ENCODE peak calls at places on chromosome 1, in five cellular contexts. P is A549, I is heart right ventricle, S is transverse colon, H is astrocyte of the spinal cord. L is an unnamed sample.

GRCh38 chr1:10755977-10756521 is 40.4 kb downstream of the CASZ1 start:
- DNase-seq in P (no peak), H (no peak), I (peak; percentile 74), S (peak; percentile 90), L (no peak)

GRCh38 chr1:36359911-36360310 is 25.8 kb downstream of the STK40 start:
- DNase-seq in S (no peak), I (no peak), P (no peak), H (no peak), L (no peak)

GRCh38 chr1:93723101-93723500 is 41.5 kb upstream of the BCAR3 start:
- DNase-seq in P (no peak), H (no peak), I (peak; percentile 52), S (no peak), L (no peak)

GRCh38 chr1:93411000-93411399 is 36.9 kb upstream of the FNBP1L start:
- DNase-seq in P (no peak), S (no peak), H (no peak), I (no peak), L (no peak)

GRCh38 chr1:10687782-10688408 is 108.6 kb downstream of the CASZ1 start:
- DNase-seq in H (no peak), P (no peak), I (no peak), S (no peak), L (no peak)

GRCh38 chr1:110255388-110255787 is 45.3 kb downstream of the KCNC4 start:
- DNase-seq in S (no peak), H (no peak), P (no peak), I (no peak), L (no peak)

GRCh38 chr1:97412155-97412554 is 508.7 kb downstream of the DPYD start:
- DNase-seq in H (no peak), P (no peak), I (no peak), S (no peak), L (no peak)

GRCh38 chr1:230682882-230683610 is 30.9 kb downstream of the AGT start:
- DNase-seq in I (no peak), S (no peak), P (no peak), H (peak; percentile 29), L (no peak)

GRCh38 chr1:91501527-91501859 is 842 bp downstream of the CDC7 start:
- DNase-seq in S (no peak), I (no peak), H (peak; percentile 64), P (peak; percentile 28), L (peak; percentile 3)

GRCh38 chr1:200880212-200880611 is 7.4 kb downstream of the GPR25 start:
- DNase-seq in I (no peak), P (no peak), H (no peak), S (no peak), L (no peak)

GRCh38 chr1:6515771-6516170 is 24.3 kb upstream of the PLEKHG5 start:
- DNase-seq in H (no peak), I (no peak), S (no peak), P (no peak), L (no peak)

GRCh38 chr1:37994886-37995566 is 5.2 kb upstream of the SF3A3 start:
- DNase-seq in H (no peak), I (no peak), P (no peak), S (no peak), L (no peak)

GRCh38 chr1:37997256-37998088 is 7.7 kb upstream of the SF3A3 start:
- DNase-seq in P (no peak), I (no peak), H (no peak), S (no peak), L (no peak)

GRCh38 chr1:37998089-37998808 is 7.1 kb downstream of the FHL3 start:
- DNase-seq in P (no peak), I (no peak), S (no peak), H (no peak), L (no peak)

GRCh38 chr1:37998913-37999433 is 6.3 kb downstream of the FHL3 start:
- DNase-seq in S (no peak), I (no peak), P (no peak), H (no peak), L (no peak)

GRCh38 chr1:37995773-37996379 is 6.1 kb upstream of the SF3A3 start:
- DNase-seq in H (peak; percentile 95), S (peak; percentile 74), P (no peak), I (peak; percentile 76), L (no peak)
- H3K4me3 ChIP-seq in H (peak overlapping the region; percentile 12), S (peak overlapping the region; percentile 39), P (no peak overlapping the region), I (peak overlapping the region; percentile 45), L (peak overlapping the region; percentile 35)

GRCh38 chr1:65001238-65001792 is 35.0 kb upstream of the JAK1 start:
- DNase-seq in P (no peak), I (peak; percentile 82), S (peak; percentile 72), H (peak; percentile 38), L (no peak)
- TF ChIP-seq CTCF in P (no peak), I (no peak), S (no peak), H (no peak), L (no peak)

DNA sequence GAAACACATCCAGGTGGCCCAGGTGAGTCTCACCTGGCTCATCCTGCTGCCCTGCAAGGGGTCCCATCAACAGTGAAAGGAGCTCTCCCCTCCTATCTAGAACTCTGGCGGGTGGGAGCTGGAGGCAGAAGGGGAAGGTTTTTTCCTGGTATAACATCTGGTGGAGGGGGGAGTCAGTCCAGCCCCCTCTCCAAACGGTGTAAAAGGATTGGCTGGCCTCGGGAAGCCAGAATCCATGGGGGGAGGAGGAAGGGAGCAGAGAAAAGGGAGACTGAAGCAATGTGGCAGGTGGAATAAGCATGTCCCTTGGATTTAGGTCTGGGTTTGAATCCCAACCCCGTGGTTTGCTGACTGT is 1.2 kb upstream of the CAMK2N1 start:
- DNase-seq in I (no peak), H (no peak), P (no peak), S (no peak), L (no peak)
- H3K4me3 ChIP-seq in I (peak overlapping the region; percentile 53), H (peak overlapping the region; percentile 55), P (peak overlapping the region; percentile 95), S (peak overlapping the region; percentile 72), L (no peak overlapping the region)

GRCh38 chr1:15180189-15180588 is 26.6 kb downstream of the TMEM51 start:
- DNase-seq in S (no peak), I (no peak), H (no peak), P (no peak), L (no peak)

GRCh38 chr1:15180945-15181523 is 27.5 kb downstream of the TMEM51 start:
- DNase-seq in I (no peak), S (peak; percentile 64), H (no peak), P (no peak), L (no peak)

GRCh38 chr1:15177710-15178166 is 24.2 kb downstream of the TMEM51 start:
- DNase-seq in S (no peak), H (no peak), I (no peak), P (no peak), L (no peak)

GRCh38 chr1:15178571-15179484 is 25.3 kb downstream of the TMEM51 start:
- DNase-seq in I (no peak), S (no peak), H (peak; percentile 95), P (no peak), L (peak; percentile 88)

GRCh38 chr1:15179485-15179883 is 25.9 kb downstream of the TMEM51 start:
- DNase-seq in P (no peak), I (no peak), H (no peak), S (no peak), L (no peak)
- TF ChIP-seq CTCF in P (no peak), I (no peak), H (no peak), S (no peak), L (no peak)

DNA sequence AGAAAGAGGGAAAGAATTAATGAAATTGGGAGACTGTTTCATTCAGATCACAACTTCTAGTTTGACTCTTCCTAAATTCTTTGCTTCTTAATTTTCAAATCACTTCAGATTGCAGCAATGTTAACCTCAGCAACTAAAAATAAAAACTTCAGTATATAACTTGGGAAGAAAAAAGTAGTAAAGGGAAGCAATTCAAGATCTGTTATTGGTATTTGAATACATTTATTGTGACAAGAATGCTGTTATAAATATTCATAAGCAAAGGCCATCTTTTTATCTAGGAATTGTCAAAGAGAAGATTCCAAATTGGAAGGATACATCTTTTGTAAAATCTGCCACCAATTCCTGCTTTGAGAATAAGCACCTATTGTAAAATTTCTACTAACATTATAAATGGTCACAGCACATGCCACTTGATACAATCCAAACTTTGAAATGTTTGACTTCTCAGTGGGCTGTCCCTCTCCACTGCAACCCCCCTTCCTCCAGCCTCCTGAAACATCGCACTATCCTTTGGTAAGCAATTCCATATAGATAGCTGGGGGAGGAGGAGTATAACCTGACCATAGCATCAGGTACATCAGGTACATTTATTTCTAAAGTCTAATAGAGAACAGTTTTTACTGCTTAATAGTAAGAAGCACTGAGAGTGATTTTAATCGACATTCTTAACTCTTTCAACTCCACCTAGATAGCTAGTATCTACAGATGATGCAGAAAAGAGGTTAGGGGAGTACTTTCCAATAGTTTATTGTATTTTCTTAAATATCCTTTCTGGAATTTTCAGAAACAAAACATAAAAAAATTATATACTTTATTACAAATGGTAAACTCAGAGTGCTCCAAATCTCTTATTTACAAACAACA is 3.0 kb downstream of the JUN start:
- DNase-seq in I (no peak), H (peak; percentile 39), S (no peak), P (no peak), L (no peak)
- H3K4me3 ChIP-seq in I (peak overlapping the region; percentile 95), H (peak overlapping the region; percentile 67), S (peak overlapping the region; percentile 80), P (peak overlapping the region; percentile 95), L (peak overlapping the region; percentile 92)

DNA sequence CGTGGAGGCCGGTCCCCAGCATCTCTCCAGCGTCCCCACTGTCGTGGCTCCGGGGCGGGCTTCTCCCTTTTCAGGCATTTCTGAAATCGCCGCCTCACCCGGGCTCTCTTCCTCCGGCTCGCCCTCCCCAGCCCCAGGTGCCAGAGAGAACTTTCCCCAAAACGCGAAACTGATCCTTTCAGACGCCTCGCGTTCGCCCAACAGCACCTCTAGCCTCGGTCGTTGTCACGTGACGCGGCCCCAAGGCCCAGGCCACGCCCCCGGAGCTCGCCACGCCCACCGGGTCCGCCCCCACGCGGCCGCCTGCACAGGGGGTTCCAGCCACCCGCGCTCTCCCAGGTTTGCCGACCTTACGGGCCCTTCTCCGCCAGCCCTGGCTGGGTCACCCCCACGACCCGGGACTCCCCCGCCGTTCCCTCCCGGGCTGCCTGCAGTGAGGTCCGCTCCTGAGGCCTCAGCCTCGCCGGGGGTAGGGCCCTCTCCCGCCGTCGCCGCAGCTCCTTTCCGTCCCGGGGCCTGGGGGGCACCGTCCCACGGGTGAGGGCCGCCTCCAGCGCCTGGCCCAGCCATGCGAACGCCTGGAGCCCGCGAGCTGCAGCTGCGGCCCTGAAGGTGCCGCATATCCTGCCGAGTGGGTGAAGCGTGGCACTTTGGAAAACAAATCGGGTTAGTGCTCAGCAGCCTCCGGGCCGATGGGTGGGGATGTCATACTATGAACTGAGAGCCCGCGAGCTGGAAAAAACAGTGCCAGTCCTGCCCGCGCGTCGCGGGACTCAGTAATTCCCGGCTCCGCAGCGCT is 21.0 kb downstream of the H3-3A start:
- DNase-seq in I (peak; percentile 92), S (peak; percentile 95), P (peak; percentile 96), H (peak; percentile 72), L (no peak)
- TF ChIP-seq CTCF in I (no peak), S (no peak), P (no peak), H (no peak), L (no peak)

DNA sequence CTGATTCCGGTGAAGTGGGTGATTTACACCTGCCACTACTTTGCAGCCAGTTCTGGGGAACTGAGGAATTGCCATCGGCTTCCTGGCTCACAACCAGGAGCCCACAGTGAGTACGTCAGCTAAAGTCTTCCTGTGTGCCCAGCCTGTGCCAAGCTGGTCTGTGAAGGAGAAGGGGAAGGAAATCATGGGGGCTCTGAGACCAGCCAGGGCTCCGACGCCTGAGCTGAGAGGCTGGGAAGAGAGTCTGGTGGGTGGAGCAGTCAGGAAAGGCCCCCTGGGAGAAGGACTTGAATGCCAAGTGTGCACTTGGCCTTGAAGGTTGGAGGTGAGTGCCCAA is 1.2 kb downstream of the LURAP1 start:
- DNase-seq in S (no peak), P (no peak), H (no peak), I (no peak), L (no peak)
- H3K4me3 ChIP-seq in S (peak overlapping the region; percentile 57), P (no peak overlapping the region), H (no peak overlapping the region), I (peak overlapping the region; percentile 70), L (peak overlapping the region; percentile 80)

L was measured in astrocyte of the cerebellum.